ENCODE peak calls at places on chromosomes 4 and X, in seven cellular contexts. Y is activated CD4-positive, alpha-beta T cell treated with anti-CD3 and anti-CD28 coated beads for 36 hours; U is T-cell; Z is left colon; S is mesenchymal stem cell; E is mucosa of descending colon; L is M059J. C is an unnamed sample.

GRCh38 chrX:95383778-95384177 is 1300.9 kb upstream of the DIAPH2 start:
- DNase-seq in Y (no peak), U (no peak), Z (no peak), S (no peak), E (no peak), L (no peak), C (no peak)

GRCh38 chrX:139126493-139126892 is 404.0 kb upstream of the F9 start:
- DNase-seq in Y (peak), U (no peak), Z (no peak), S (no peak), E (no peak), L (peak), C (no peak)

GRCh38 chrX:79268788-79269187 is 98.3 kb downstream of the ITM2A start:
- DNase-seq in Y (no peak), U (no peak), Z (no peak), S (no peak), E (no peak), L (no peak), C (no peak)

GRCh38 chr4:118753096-118753495 is 67.9 kb downstream of the METTL14 start:
- DNase-seq in Y (no peak), U (no peak), Z (no peak), S (no peak), E (no peak), L (no peak), C (no peak)

GRCh38 chr4:876780-877179 is 50.9 kb upstream of the CPLX1 start:
- DNase-seq in Y (peak), U (no peak), Z (no peak), S (no peak), E (no peak), L (no peak), C (no peak)

GRCh38 chr4:101232074-101232776 is 115.1 kb downstream of the PPP3CA start:
- DNase-seq in Y (peak), U (no peak), Z (no peak), S (peak), E (no peak), L (peak), C (no peak)

GRCh38 chr4:149264093-149264733 is 551.4 kb downstream of the IQCM start:
- DNase-seq in Y (peak), U (no peak), Z (no peak), S (peak), E (no peak), L (peak), C (no peak)

GRCh38 chr4:184748251-184748652 is 14.4 kb upstream of the CENPU start:
- DNase-seq in Y (no peak), U (no peak), Z (peak), S (no peak), E (peak), L (no peak), C (no peak)

GRCh38 chrX:29941292-29941691 is 274.1 kb upstream of the MAGEB2 start:
- DNase-seq in Y (no peak), U (no peak), Z (no peak), S (peak), E (no peak), L (peak), C (no peak)

GRCh38 chr4:92090887-92091286 is 212.9 kb upstream of the GRID2 start:
- DNase-seq in Y (no peak), U (no peak), Z (no peak), S (no peak), E (no peak), L (no peak), C (no peak)

GRCh38 chr4:44544158-44544557 is 95.5 kb upstream of the KCTD8 start:
- DNase-seq in Y (no peak), U (no peak), Z (no peak), S (no peak), E (no peak), L (no peak), C (no peak)

GRCh38 chr4:86432552-86433134 is 72.8 kb upstream of the MAPK10 start:
- DNase-seq in Y (no peak), U (no peak), Z (no peak), S (no peak), E (no peak), L (no peak), C (peak)

GRCh38 chrX:1466232-1466661 is 13.5 kb upstream of the ASMTL start:
- DNase-seq in Y (peak), U (no peak), Z (peak), S (no peak), E (peak), L (no peak), C (no peak)

GRCh38 chr4:183758006-183758734 is 99.1 kb downstream of the TRAPPC11 start:
- DNase-seq in Y (peak), U (no peak), Z (peak), S (no peak), E (peak), L (no peak), C (no peak)

GRCh38 chr4:187908079-187908501 is 87.5 kb upstream of the ZFP42 start:
- DNase-seq in Y (no peak), U (no peak), Z (no peak), S (no peak), E (no peak), L (peak), C (no peak)

GRCh38 chr4:25970691-25971427 is 56.8 kb downstream of the SMIM20 start:
- DNase-seq in Y (no peak), U (no peak), Z (peak), S (peak), E (peak), L (peak), C (no peak)

GRCh38 chr4:16026155-16026761 is 57.6 kb downstream of the PROM1 start:
- DNase-seq in Y (peak), U (peak), Z (no peak), S (peak), E (no peak), L (peak), C (peak)

GRCh38 chr4:108783666-108784463 is 21.0 kb upstream of the ETNPPL start:
- DNase-seq in Y (no peak), U (no peak), Z (no peak), S (peak), E (no peak), L (peak), C (no peak)

GRCh38 chrX:45157647-45158046 is 43.0 kb downstream of the DIPK2B start:
- DNase-seq in Y (no peak), U (no peak), Z (no peak), S (no peak), E (no peak), L (no peak), C (no peak)